ENCODE peak calls at places on chromosomes 2 and 18, in seven cellular contexts. B, Z, F, O, R, E and X are unnamed samples.

GRCh38 chr2:205323929-205324328 is 358.4 kb upstream of the NRP2 start:
- DNase-seq in Z (no peak), B (no peak), R (no peak), O (no peak), E (no peak), F (no peak), X (no peak)

GRCh38 chr2:39730685-39731302 is 48.3 kb downstream of the THUMPD2 start:
- DNase-seq in Z (no peak), B (no peak), O (peak), F (peak), R (no peak), E (no peak), X (peak)

GRCh38 chr18:49613741-49614151 is 51.9 kb downstream of the LIPG start:
- DNase-seq in B (no peak), E (no peak), O (no peak), F (no peak), Z (no peak), R (no peak), X (no peak)

GRCh38 chr2:146844226-146844990 is 1000.4 kb upstream of the ACVR2A start:
- DNase-seq in B (no peak), E (no peak), F (no peak), O (no peak), Z (no peak), R (no peak), X (no peak)

GRCh38 chr2:28681216-28681981 is 70.2 kb upstream of the PPP1CB start:
- DNase-seq in R (peak), Z (no peak), E (peak), B (no peak), F (no peak), O (no peak), X (no peak)

GRCh38 chr2:58866040-58866439 is 624.9 kb upstream of the FANCL start:
- DNase-seq in B (no peak), R (no peak), Z (no peak), O (no peak), E (no peak), F (no peak), X (peak)

GRCh38 chr18:48885951-48886400 is 64.8 kb downstream of the SMAD7 start:
- DNase-seq in O (no peak), R (no peak), F (no peak), Z (no peak), B (no peak), E (no peak), X (no peak)

GRCh38 chr2:229141626-229142025 is 129.5 kb downstream of the PID1 start:
- DNase-seq in B (no peak), O (peak), R (no peak), F (peak), Z (no peak), E (no peak), X (no peak)

GRCh38 chr18:37963837-37964236 is 398.2 kb upstream of the CELF4 start:
- DNase-seq in R (no peak), E (no peak), O (no peak), B (no peak), F (no peak), Z (no peak), X (no peak)

GRCh38 chr2:55047677-55048299 is 2.5 kb downstream of the RTN4 start:
- DNase-seq in F (no peak), B (no peak), R (no peak), Z (no peak), E (no peak), O (peak), X (no peak)

GRCh38 chr18:34600118-34600517 is 110.0 kb upstream of the DTNA start:
- DNase-seq in B (no peak), E (no peak), F (no peak), O (no peak), Z (no peak), R (no peak), X (no peak)

GRCh38 chr2:39620067-39620466 is 45.6 kb upstream of the TMEM178A start:
- DNase-seq in F (no peak), O (peak), E (no peak), Z (peak), R (peak), B (peak), X (no peak)

GRCh38 chr2:162294949-162295348 is 23.5 kb downstream of the IFIH1 start:
- DNase-seq in R (no peak), E (no peak), Z (no peak), O (no peak), B (no peak), F (no peak), X (no peak)

GRCh38 chr2:96423281-96423680 is 81.9 kb downstream of the NEURL3 start:
- DNase-seq in Z (no peak), R (no peak), O (no peak), E (no peak), F (no peak), B (no peak), X (no peak)

GRCh38 chr2:131045925-131046579 is 47.2 kb downstream of the FAM168B start:
- DNase-seq in B (no peak), F (no peak), Z (peak), R (no peak), O (no peak), E (no peak), X (no peak)

GRCh38 chr2:40243581-40243980 is 208.3 kb downstream of the SLC8A1 start:
- DNase-seq in E (no peak), B (peak), O (peak), Z (no peak), R (no peak), F (no peak), X (no peak)

GRCh38 chr2:59025157-59025757 is 784.1 kb upstream of the FANCL start:
- DNase-seq in F (peak), B (no peak), R (no peak), E (no peak), O (no peak), Z (no peak), X (peak)

GRCh38 chr2:190947139-190947538 is 66.5 kb downstream of the GLS start:
- DNase-seq in Z (no peak), F (no peak), B (no peak), E (no peak), O (peak), R (no peak), X (no peak)

GRCh38 chr2:236205867-236206645 is 37.9 kb upstream of the GBX2 start:
- DNase-seq in E (no peak), Z (no peak), F (no peak), R (no peak), B (no peak), O (no peak), X (no peak)

GRCh38 chr18:27447530-27447929 is 262.4 kb upstream of the CHST9 start:
- DNase-seq in R (no peak), E (no peak), B (no peak), F (no peak), Z (no peak), O (no peak), X (no peak)

GRCh38 chr2:205722538-205722878 is 40.2 kb downstream of the NRP2 start:
- DNase-seq in B (no peak), R (no peak), E (no peak), O (no peak), F (no peak), Z (no peak), X (no peak)

GRCh38 chr2:29397743-29398142 is 282.5 kb downstream of the CLIP4 start:
- DNase-seq in F (no peak), R (no peak), Z (no peak), O (no peak), B (no peak), E (no peak), X (no peak)

GRCh38 chr2:166364476-166365161 is 11.1 kb downstream of the SCN9A start:
- DNase-seq in E (no peak), F (no peak), B (no peak), Z (no peak), O (no peak), R (no peak), X (no peak)

GRCh38 chr2:209305026-209305425 is 118.8 kb upstream of the MAP2 start:
- DNase-seq in F (no peak), R (no peak), O (no peak), B (no peak), E (no peak), Z (no peak), X (peak)

GRCh38 chr2:171410624-171411023 is 23.2 kb downstream of the METTL8 start:
- DNase-seq in F (no peak), R (no peak), Z (no peak), B (no peak), O (peak), E (no peak), X (no peak)

GRCh38 chr18:22556271-22556990 is 138.7 kb upstream of the CTAGE1 start:
- DNase-seq in R (no peak), F (no peak), Z (no peak), B (no peak), O (no peak), E (no peak), X (no peak)

GRCh38 chr18:24868760-24869237 is 408.4 kb downstream of the HRH4 start:
- DNase-seq in R (no peak), Z (no peak), B (peak), O (peak), E (no peak), F (no peak), X (no peak)

GRCh38 chr2:223647258-223647952 is 45.2 kb upstream of the SCG2 start:
- DNase-seq in E (no peak), F (no peak), B (no peak), O (no peak), Z (no peak), R (no peak), X (no peak)

GRCh38 chr18:47996091-47996541 is 65.7 kb upstream of the SMAD2 start:
- DNase-seq in R (no peak), F (no peak), Z (no peak), E (no peak), B (no peak), O (no peak), X (no peak)

GRCh38 chr18:23532848-23533247 is 29.5 kb downstream of the RMC1 start:
- DNase-seq in R (no peak), B (no peak), F (no peak), Z (no peak), E (no peak), O (no peak), X (no peak)

GRCh38 chr2:43737855-43738254 is 36.0 kb upstream of the DYNC2LI1 start:
- DNase-seq in E (no peak), Z (no peak), O (no peak), R (no peak), B (no peak), F (no peak), X (no peak)

GRCh38 chr2:72143441-72144356 is 4.0 kb downstream of the CYP26B1 start:
- DNase-seq in O (no peak), B (no peak), F (no peak), R (no peak), Z (peak), E (no peak), X (no peak)

GRCh38 chr18:75475228-75475627 is 47.7 kb upstream of the SMIM21 start:
- DNase-seq in F (no peak), R (no peak), E (no peak), O (peak), B (peak), Z (no peak), X (no peak)

GRCh38 chr2:129479892-129480291 is 499.6 kb upstream of the RAB6C start:
- DNase-seq in Z (no peak), E (no peak), B (no peak), O (no peak), R (no peak), F (no peak), X (no peak)

GRCh38 chr2:131014141-131014540 is 79.1 kb downstream of the FAM168B start:
- DNase-seq in E (no peak), Z (no peak), F (no peak), R (no peak), B (no peak), O (no peak), X (no peak)

GRCh38 chr2:227127236-227127635 is 36.8 kb downstream of the COL4A4 start:
- DNase-seq in Z (no peak), F (no peak), E (no peak), B (no peak), O (no peak), R (no peak), X (no peak)

GRCh38 chr2:36812196-36812595 is 115.7 kb downstream of the VIT start:
- DNase-seq in B (no peak), O (no peak), Z (no peak), F (no peak), R (no peak), E (no peak), X (no peak)